ENCODE peak calls at places on chromosome 12, in ten cellular contexts. H is CD4-positive, alpha-beta memory T cell; Y is lower lobe of right lung; A is H1; C is neural progenitor cell; W is tibial artery; E is endothelial cell of umbilical vein; O is cardiac muscle cell; T is tibial nerve; P is adrenal gland. D is an unnamed sample.
A peak's percentile ranks its signal among the peaks of the same experiment; 100 is the strongest.

GRCh38 chr12:47905313-47905730 is 528 bp upstream of the VDR start:
- DNase-seq in H (no peak), Y (peak; percentile 81), A (no peak), C (no peak), W (peak; percentile 78), E (no peak), O (no peak), T (no peak), P (peak; percentile 74), D (peak; percentile 82)

GRCh38 chr12:49645151-49646039 is 22.0 kb downstream of the PRPF40B start:
- DNase-seq in H (no peak), Y (no peak), A (no peak), C (no peak), W (no peak), E (no peak), O (no peak), T (no peak), P (no peak), D (peak; percentile 47)

GRCh38 chr12:75471928-75472865 is 8.4 kb upstream of the GLIPR1 start:
- DNase-seq in H (no peak), Y (no peak), A (no peak), C (no peak), W (no peak), E (no peak), O (no peak), T (no peak), P (no peak), D (no peak)

GRCh38 chr12:40149673-40150260 is 43.9 kb upstream of the SLC2A13 start:
- DNase-seq in H (no peak), Y (no peak), A (no peak), C (no peak), W (no peak), E (no peak), O (no peak), T (no peak), P (no peak), D (no peak)

GRCh38 chr12:57904426-57904825 is 36.9 kb upstream of the ATP23 start:
- DNase-seq in H (no peak), Y (no peak), A (no peak), C (no peak), W (no peak), E (no peak), O (no peak), T (no peak), P (no peak), D (no peak)

GRCh38 chr12:128069359-128069997 is 197.5 kb upstream of the TMEM132C start:
- DNase-seq in H (no peak), Y (no peak), A (peak; percentile 65), C (peak; percentile 74), W (no peak), E (peak; percentile 11), O (peak; percentile 26), T (peak; percentile 24), P (peak; percentile 54), D (no peak)

GRCh38 chr12:100268835-100269564 is 2.0 kb downstream of the SCYL2 start:
- DNase-seq in H (no peak), Y (no peak), A (no peak), C (no peak), W (no peak), E (peak; percentile 30), O (peak; percentile 18), T (no peak), P (no peak), D (no peak)

GRCh38 chr12:74817499-74817898 is 279.9 kb downstream of the ATXN7L3B start:
- DNase-seq in H (no peak), Y (no peak), A (no peak), C (no peak), W (no peak), E (no peak), O (no peak), T (no peak), P (no peak), D (no peak)

GRCh38 chr12:122238861-122239260 is 13.0 kb upstream of the DIABLO start:
- DNase-seq in H (no peak), Y (no peak), A (no peak), C (no peak), W (no peak), E (no peak), O (no peak), T (no peak), P (no peak), D (no peak)

GRCh38 chr12:120721866-120722265 is 3.8 kb upstream of the ACADS start:
- DNase-seq in H (no peak), Y (no peak), A (no peak), C (no peak), W (no peak), E (peak; percentile 32), O (no peak), T (no peak), P (no peak), D (no peak)

GRCh38 chr12:102535306-102535705 is 54.9 kb upstream of the IGF1 start:
- DNase-seq in H (no peak), Y (no peak), A (no peak), C (no peak), W (no peak), E (no peak), O (no peak), T (no peak), P (no peak), D (no peak)

GRCh38 chr12:106861984-106862894 is 87.8 kb downstream of the RIC8B start:
- DNase-seq in H (no peak), Y (no peak), A (no peak), C (no peak), W (no peak), E (peak; percentile 9), O (peak; percentile 68), T (no peak), P (no peak), D (no peak)

GRCh38 chr12:12466157-12466556 is 96.5 kb downstream of the DUSP16 start:
- DNase-seq in H (peak; percentile 87), Y (no peak), A (no peak), C (no peak), W (no peak), E (no peak), O (no peak), T (no peak), P (no peak), D (no peak)

GRCh38 chr12:131387281-131388163 is 323.4 kb upstream of the SFSWAP start:
- DNase-seq in H (no peak), Y (peak; percentile 28), A (no peak), C (no peak), W (no peak), E (no peak), O (no peak), T (no peak), P (no peak), D (no peak)

GRCh38 chr12:131390408-131391100 is 320.3 kb upstream of the SFSWAP start:
- DNase-seq in H (no peak), Y (no peak), A (peak; percentile 78), C (peak; percentile 79), W (no peak), E (no peak), O (no peak), T (no peak), P (no peak), D (no peak)

GRCh38 chr12:131388164-131388795 is 322.6 kb upstream of the SFSWAP start:
- DNase-seq in H (no peak), Y (no peak), A (no peak), C (no peak), W (no peak), E (no peak), O (no peak), T (no peak), P (no peak), D (no peak)

GRCh38 chr12:131391399-131391798 is 319.5 kb upstream of the SFSWAP start:
- DNase-seq in H (no peak), Y (no peak), A (no peak), C (no peak), W (no peak), E (no peak), O (no peak), T (no peak), P (no peak), D (no peak)

GRCh38 chr12:131389051-131390013 is 321.6 kb upstream of the SFSWAP start:
- DNase-seq in H (no peak), Y (peak; percentile 27), A (no peak), C (no peak), W (no peak), E (no peak), O (no peak), T (no peak), P (no peak), D (no peak)
- H3K4me1 ChIP-seq in H (no peaks in the 10 kb centered on the region), Y (no peaks in the 10 kb centered on the region), A (no peaks in the 10 kb centered on the region), C (no peaks in the 10 kb centered on the region), W (no peaks in the 10 kb centered on the region), E (no peaks in the 10 kb centered on the region), O (no peaks in the 10 kb centered on the region), T (no peaks in the 10 kb centered on the region), P (no peaks in the 10 kb centered on the region), D (no peaks in the 10 kb centered on the region)

GRCh38 chr12:132174703-132175490 is 30.6 kb downstream of the NOC4L start:
- DNase-seq in H (no peak), Y (no peak), A (no peak), C (no peak), W (no peak), E (no peak), O (no peak), T (no peak), P (no peak), D (peak; percentile 76)
- H3K4me1 ChIP-seq in H (peaks cover 38% of the 10 kb centered on the region), Y (no peaks in the 10 kb centered on the region), A (no peaks in the 10 kb centered on the region), C (no peaks in the 10 kb centered on the region), W (no peaks in the 10 kb centered on the region), E (no peaks in the 10 kb centered on the region), O (no peaks in the 10 kb centered on the region), T (no peaks in the 10 kb centered on the region), P (no peaks in the 10 kb centered on the region), D (no peaks in the 10 kb centered on the region)

GRCh38 chr12:51829641-51830040 is 18.9 kb downstream of the FIGNL2 start:
- DNase-seq in H (no peak), Y (no peak), A (no peak), C (no peak), W (no peak), E (no peak), O (no peak), T (no peak), P (no peak), D (no peak)

GRCh38 chr12:51828951-51829581 is 19.5 kb downstream of the FIGNL2 start:
- DNase-seq in H (no peak), Y (no peak), A (peak; percentile 72), C (peak; percentile 95), W (no peak), E (no peak), O (no peak), T (no peak), P (no peak), D (no peak)

GRCh38 chr12:51827925-51828818 is 20.3 kb downstream of the FIGNL2 start:
- DNase-seq in H (no peak), Y (peak; percentile 63), A (no peak), C (no peak), W (no peak), E (peak; percentile 16), O (peak; percentile 46), T (no peak), P (no peak), D (peak; percentile 81)

GRCh38 chr12:51825216-51825615 is 23.3 kb downstream of the FIGNL2 start:
- DNase-seq in H (no peak), Y (peak; percentile 22), A (no peak), C (no peak), W (no peak), E (no peak), O (no peak), T (no peak), P (no peak), D (no peak)

GRCh38 chr12:51826881-51827280 is 21.6 kb downstream of the FIGNL2 start:
- DNase-seq in H (no peak), Y (no peak), A (no peak), C (no peak), W (no peak), E (no peak), O (no peak), T (no peak), P (no peak), D (no peak)
- H3K4me1 ChIP-seq in H (peaks cover 11% of the 10 kb centered on the region), Y (peaks cover 14% of the 10 kb centered on the region), A (peaks cover 10% of the 10 kb centered on the region), C (peaks cover 49% of the 10 kb centered on the region), W (peaks cover 3% of the 10 kb centered on the region), E (peaks cover 3% of the 10 kb centered on the region), O (no peaks in the 10 kb centered on the region), T (no peaks in the 10 kb centered on the region), P (no peaks in the 10 kb centered on the region), D (peaks cover 17% of the 10 kb centered on the region)

GRCh38 chr12:64652346-64652745 is 42.1 kb downstream of the RASSF3 start:
- DNase-seq in H (no peak), Y (no peak), A (no peak), C (no peak), W (no peak), E (peak; percentile 73), O (no peak), T (no peak), P (no peak), D (no peak)
- H3K4me1 ChIP-seq in H (peaks cover 91% of the 10 kb centered on the region), Y (peaks cover 29% of the 10 kb centered on the region), A (peaks cover 10% of the 10 kb centered on the region), C (no peaks in the 10 kb centered on the region), W (peaks cover 46% of the 10 kb centered on the region), E (peaks cover 15% of the 10 kb centered on the region), O (peaks cover 37% of the 10 kb centered on the region), T (no peaks in the 10 kb centered on the region), P (peaks cover 20% of the 10 kb centered on the region), D (peaks cover 28% of the 10 kb centered on the region)

D was measured in upper lobe of left lung.